ENCODE peak calls at places on chromosomes 11 and 22, in five cellular contexts. One of them, this sample, is unnamed.

GRCh38 chr11:72814831-72815618 is 814 bp downstream of the ATG16L2 start:
- DNase-seq in HepG2: peak; percentile 54
- DNase-seq in H1: no peak
- DNase-seq in K562: peak; percentile 52
- DNase-seq in A549: peak; percentile 93
- DNase-seq in this sample: peak; percentile 54

GRCh38 chr11:19828382-19829108 is 115.9 kb downstream of the NAV2 start:
- DNase-seq in HepG2: no peak
- DNase-seq in K562: no peak
- DNase-seq in A549: no peak
- DNase-seq in H1: no peak
- DNase-seq in this sample: no peak

GRCh38 chr11:11966826-11967668 is 41.4 kb downstream of the DKK3 start:
- DNase-seq in H1: peak; percentile 58
- DNase-seq in K562: peak; percentile 81
- DNase-seq in HepG2: peak; percentile 54
- DNase-seq in A549: peak; percentile 90
- DNase-seq in this sample: peak; percentile 37

GRCh38 chr11:69697861-69698260 is 6.0 kb downstream of the FGF19 start:
- DNase-seq in H1: no peak
- DNase-seq in A549: no peak
- DNase-seq in K562: no peak
- DNase-seq in HepG2: no peak
- DNase-seq in this sample: no peak

GRCh38 chr11:5280582-5281102 is 10.9 kb upstream of the HBE1 start:
- DNase-seq in A549: peak; percentile 94
- DNase-seq in H1: no peak
- DNase-seq in K562: peak; percentile 96
- DNase-seq in HepG2: peak; percentile 44
- DNase-seq in this sample: peak; percentile 100

GRCh38 chr11:60563553-60564235 is 48.5 kb downstream of the MS4A13 start:
- DNase-seq in H1: no peak
- DNase-seq in HepG2: no peak
- DNase-seq in K562: no peak
- DNase-seq in A549: no peak
- DNase-seq in this sample: no peak

GRCh38 chr11:57567512-57568329 is at the start of gene UBE2L6:
- DNase-seq in A549: peak; percentile 87
- DNase-seq in HepG2: no peak
- DNase-seq in H1: no peak
- DNase-seq in K562: peak; percentile 82
- DNase-seq in this sample: no peak

GRCh38 chr11:12381875-12382274 is 4.5 kb downstream of the PARVA start:
- DNase-seq in H1: no peak
- DNase-seq in K562: no peak
- DNase-seq in A549: no peak
- DNase-seq in HepG2: no peak
- DNase-seq in this sample: no peak

GRCh38 chr22:37459211-37459610 is 27.0 kb downstream of the MFNG start:
- DNase-seq in K562: no peak
- DNase-seq in H1: no peak
- DNase-seq in A549: no peak
- DNase-seq in HepG2: no peak
- DNase-seq in this sample: no peak

GRCh38 chr11:4626207-4627105 is 10.8 kb upstream of the OR51D1 start:
- DNase-seq in H1: no peak
- DNase-seq in HepG2: peak; percentile 45
- DNase-seq in A549: peak; percentile 8
- DNase-seq in K562: peak; percentile 43
- DNase-seq in this sample: peak; percentile 79

GRCh38 chr22:45470871-45471270 is 31.8 kb upstream of the FBLN1 start:
- DNase-seq in K562: no peak
- DNase-seq in A549: no peak
- DNase-seq in H1: no peak
- DNase-seq in HepG2: no peak
- DNase-seq in this sample: no peak

GRCh38 chr22:21591695-21592094 is 24.2 kb downstream of the UBE2L3 start:
- DNase-seq in HepG2: no peak
- DNase-seq in K562: no peak
- DNase-seq in A549: no peak
- DNase-seq in H1: no peak
- DNase-seq in this sample: no peak
- TF ChIP-seq MAFK in HepG2: no peak
- TF ChIP-seq MAFK in K562: no peak
- TF ChIP-seq MAFK in A549: no peak
- TF ChIP-seq MAFK in H1: no peak
- TF ChIP-seq MAFK in this sample: no peak

DNA sequence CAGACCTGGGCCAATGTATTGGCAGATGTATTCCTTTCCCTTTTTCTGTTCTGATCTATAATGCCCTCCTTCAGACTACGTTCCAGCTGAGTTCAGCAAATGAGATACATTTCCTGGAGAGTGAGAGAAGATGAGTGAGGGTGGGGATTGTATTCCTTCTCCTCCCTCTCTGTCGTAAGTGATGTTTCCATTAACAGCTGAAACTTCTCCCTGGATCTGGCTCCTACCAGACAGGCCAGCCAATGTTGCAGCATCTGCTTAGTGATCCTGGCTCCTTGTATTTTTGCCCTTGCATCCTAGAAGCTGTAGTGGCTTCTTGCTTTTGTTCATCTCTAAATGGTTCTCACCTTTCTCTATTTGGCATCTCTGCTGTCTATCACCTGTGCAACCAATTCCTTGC is 48.1 kb upstream of the MTMR2 start:
- DNase-seq in HepG2: no peak
- DNase-seq in A549: no peak
- DNase-seq in H1: no peak
- DNase-seq in K562: no peak
- DNase-seq in this sample: peak; percentile 6
- TF ChIP-seq MAFK in HepG2: no peak
- TF ChIP-seq MAFK in A549: no peak
- TF ChIP-seq MAFK in H1: no peak
- TF ChIP-seq MAFK in K562: no peak
- TF ChIP-seq MAFK in this sample: no peak

GRCh38 chr11:2315395-2316168 is 13.8 kb downstream of the TSPAN32 start:
- DNase-seq in K562: no peak
- DNase-seq in HepG2: no peak
- DNase-seq in H1: no peak
- DNase-seq in A549: no peak
- DNase-seq in this sample: no peak
- TF ChIP-seq MAFK in K562: no peak
- TF ChIP-seq MAFK in HepG2: no peak
- TF ChIP-seq MAFK in H1: no peak
- TF ChIP-seq MAFK in A549: no peak
- TF ChIP-seq MAFK in this sample: no peak

DNA sequence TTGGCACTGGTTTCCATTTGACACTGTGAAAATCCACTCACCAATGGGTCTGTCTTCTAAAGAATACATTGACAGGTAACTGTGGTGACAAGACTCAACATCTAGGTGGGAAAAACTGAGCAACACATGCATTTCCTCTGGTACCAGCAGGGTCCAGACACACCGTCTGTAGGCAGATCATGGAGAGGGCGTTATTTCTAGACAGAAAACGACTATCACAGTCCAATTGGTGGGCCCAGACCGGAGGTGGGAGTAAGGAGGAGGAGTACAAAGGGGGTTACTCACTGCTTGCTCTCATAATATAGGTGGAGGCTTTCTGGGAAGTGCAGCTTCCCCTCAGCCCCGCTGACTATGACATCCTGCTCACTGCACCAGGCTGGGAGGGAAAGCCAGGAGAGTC is 9.9 kb downstream of the OVCH2 start:
- DNase-seq in H1: no peak
- DNase-seq in K562: no peak
- DNase-seq in HepG2: no peak
- DNase-seq in A549: no peak
- DNase-seq in this sample: no peak
- TF ChIP-seq MAFK in H1: no peak
- TF ChIP-seq MAFK in K562: no peak
- TF ChIP-seq MAFK in HepG2: no peak
- TF ChIP-seq MAFK in A549: no peak
- TF ChIP-seq MAFK in this sample: no peak